ENCODE peak calls at places on chromosomes 16 and 17, in four cellular contexts. One of them, this sample, is unnamed.

GRCh38 chr17:34623856-34624766 is 44.7 kb downstream of the TMEM132E start:
- DNase-seq in effector memory CD4-positive, alpha-beta T cell: no peak
- DNase-seq in heart left ventricle: no peak
- DNase-seq in adrenal gland: no peak
- DNase-seq in this sample: no peak

GRCh38 chr17:50425682-50426471 is at the start of gene ACSF2:
- DNase-seq in adrenal gland: peak; percentile 75
- DNase-seq in heart left ventricle: peak; percentile 87
- DNase-seq in effector memory CD4-positive, alpha-beta T cell: peak; percentile 51
- DNase-seq in this sample: peak; percentile 63

GRCh38 chr17:50637829-50638571 is 3.3 kb downstream of the ABCC3 start:
- DNase-seq in effector memory CD4-positive, alpha-beta T cell: no peak
- DNase-seq in heart left ventricle: no peak
- DNase-seq in adrenal gland: no peak
- DNase-seq in this sample: no peak

GRCh38 chr16:7548796-7549318 is 216.2 kb downstream of the RBFOX1 start:
- DNase-seq in adrenal gland: no peak
- DNase-seq in heart left ventricle: no peak
- DNase-seq in effector memory CD4-positive, alpha-beta T cell: no peak
- DNase-seq in this sample: no peak

GRCh38 chr16:78274771-78275170 is 175.3 kb downstream of the WWOX start:
- DNase-seq in effector memory CD4-positive, alpha-beta T cell: no peak
- DNase-seq in adrenal gland: no peak
- DNase-seq in heart left ventricle: no peak
- DNase-seq in this sample: no peak

GRCh38 chr16:681746-682427 is 1.7 kb downstream of the STUB1 start:
- DNase-seq in heart left ventricle: no peak
- DNase-seq in adrenal gland: peak; percentile 59
- DNase-seq in effector memory CD4-positive, alpha-beta T cell: no peak
- DNase-seq in this sample: no peak

GRCh38 chr16:81446318-81447275 is 2.0 kb downstream of the CMIP start:
- DNase-seq in effector memory CD4-positive, alpha-beta T cell: peak; percentile 9
- DNase-seq in heart left ventricle: peak; percentile 69
- DNase-seq in adrenal gland: peak; percentile 56
- DNase-seq in this sample: peak; percentile 62

GRCh38 chr16:48959204-48959603 is 322.4 kb downstream of the CBLN1 start:
- DNase-seq in adrenal gland: no peak
- DNase-seq in heart left ventricle: no peak
- DNase-seq in effector memory CD4-positive, alpha-beta T cell: no peak
- DNase-seq in this sample: no peak

GRCh38 chr17:7224110-7224509 is 4.4 kb downstream of the ACADVL start:
- DNase-seq in heart left ventricle: peak; percentile 56
- DNase-seq in effector memory CD4-positive, alpha-beta T cell: no peak
- DNase-seq in adrenal gland: peak; percentile 65
- DNase-seq in this sample: no peak

GRCh38 chr16:69329369-69330285 is 761 bp downstream of the PDF start:
- DNase-seq in adrenal gland: peak; percentile 45
- DNase-seq in heart left ventricle: no peak
- DNase-seq in effector memory CD4-positive, alpha-beta T cell: peak; percentile 21
- DNase-seq in this sample: no peak

GRCh38 chr17:6712058-6712853 is 913 bp downstream of the SLC13A5 start:
- DNase-seq in effector memory CD4-positive, alpha-beta T cell: no peak
- DNase-seq in adrenal gland: peak; percentile 22
- DNase-seq in heart left ventricle: no peak
- DNase-seq in this sample: no peak

GRCh38 chr16:8863594-8864424 is 5.0 kb downstream of the CARHSP1 start:
- DNase-seq in effector memory CD4-positive, alpha-beta T cell: no peak
- DNase-seq in adrenal gland: peak; percentile 97
- DNase-seq in heart left ventricle: no peak
- DNase-seq in this sample: no peak

GRCh38 chr17:18858567-18859245 is 775 bp downstream of the PRPSAP2 start:
- DNase-seq in heart left ventricle: no peak
- DNase-seq in effector memory CD4-positive, alpha-beta T cell: no peak
- DNase-seq in adrenal gland: no peak
- DNase-seq in this sample: no peak

GRCh38 chr16:67104061-67104460 is 5.7 kb upstream of the PHAF1 start:
- DNase-seq in effector memory CD4-positive, alpha-beta T cell: no peak
- DNase-seq in heart left ventricle: no peak
- DNase-seq in adrenal gland: peak; percentile 57
- DNase-seq in this sample: no peak

GRCh38 chr16:87895641-87896141 is 26.4 kb upstream of the SLC7A5 start:
- DNase-seq in heart left ventricle: no peak
- DNase-seq in adrenal gland: no peak
- DNase-seq in effector memory CD4-positive, alpha-beta T cell: peak; percentile 23
- DNase-seq in this sample: peak; percentile 26

GRCh38 chr16:3825103-3825502 is 55.4 kb downstream of the CREBBP start:
- DNase-seq in heart left ventricle: no peak
- DNase-seq in effector memory CD4-positive, alpha-beta T cell: no peak
- DNase-seq in adrenal gland: no peak
- DNase-seq in this sample: no peak

GRCh38 chr16:70577256-70577698 is 53.7 kb downstream of the SF3B3 start:
- DNase-seq in effector memory CD4-positive, alpha-beta T cell: no peak
- DNase-seq in adrenal gland: peak; percentile 81
- DNase-seq in heart left ventricle: no peak
- DNase-seq in this sample: no peak

GRCh38 chr16:73166972-73167550 is 119.1 kb upstream of the ZFHX3 start:
- DNase-seq in effector memory CD4-positive, alpha-beta T cell: no peak
- DNase-seq in adrenal gland: no peak
- DNase-seq in heart left ventricle: no peak
- DNase-seq in this sample: no peak

GRCh38 chr17:72887917-72888316 is 204.6 kb downstream of the SLC39A11 start:
- DNase-seq in heart left ventricle: no peak
- DNase-seq in adrenal gland: no peak
- DNase-seq in effector memory CD4-positive, alpha-beta T cell: no peak
- DNase-seq in this sample: no peak

GRCh38 chr17:33642002-33642401 is 348.9 kb upstream of the ASIC2 start:
- DNase-seq in heart left ventricle: no peak
- DNase-seq in adrenal gland: no peak
- DNase-seq in effector memory CD4-positive, alpha-beta T cell: no peak
- DNase-seq in this sample: no peak

GRCh38 chr17:45132569-45133463 is 501 bp upstream of the PLCD3 start:
- DNase-seq in heart left ventricle: peak; percentile 91
- DNase-seq in adrenal gland: peak; percentile 94
- DNase-seq in effector memory CD4-positive, alpha-beta T cell: peak; percentile 41
- DNase-seq in this sample: peak; percentile 81

GRCh38 chr16:27238016-27238587 is 30.5 kb downstream of the NSMCE1 start:
- DNase-seq in heart left ventricle: no peak
- DNase-seq in adrenal gland: peak; percentile 39
- DNase-seq in effector memory CD4-positive, alpha-beta T cell: no peak
- DNase-seq in this sample: peak; percentile 29

GRCh38 chr17:80743181-80743771 is 198.6 kb downstream of the RPTOR start:
- DNase-seq in heart left ventricle: no peak
- DNase-seq in adrenal gland: peak; percentile 79
- DNase-seq in effector memory CD4-positive, alpha-beta T cell: no peak
- DNase-seq in this sample: peak; percentile 30

GRCh38 chr17:75059369-75060345 is 12.6 kb downstream of the KCTD2 start:
- DNase-seq in adrenal gland: no peak
- DNase-seq in heart left ventricle: no peak
- DNase-seq in effector memory CD4-positive, alpha-beta T cell: no peak
- DNase-seq in this sample: no peak

GRCh38 chr16:2162676-2163118 is 7.1 kb downstream of the TRAF7 start:
- DNase-seq in heart left ventricle: no peak
- DNase-seq in effector memory CD4-positive, alpha-beta T cell: no peak
- DNase-seq in adrenal gland: no peak
- DNase-seq in this sample: no peak

GRCh38 chr16:2165861-2166260 is 10.3 kb downstream of the TRAF7 start:
- DNase-seq in effector memory CD4-positive, alpha-beta T cell: no peak
- DNase-seq in adrenal gland: no peak
- DNase-seq in heart left ventricle: no peak
- DNase-seq in this sample: no peak

GRCh38 chr16:2161911-2162310 is 6.3 kb downstream of the TRAF7 start:
- DNase-seq in effector memory CD4-positive, alpha-beta T cell: no peak
- DNase-seq in heart left ventricle: no peak
- DNase-seq in adrenal gland: no peak
- DNase-seq in this sample: no peak

GRCh38 chr16:2160915-2161551 is 5.5 kb downstream of the TRAF7 start:
- DNase-seq in effector memory CD4-positive, alpha-beta T cell: no peak
- DNase-seq in adrenal gland: no peak
- DNase-seq in heart left ventricle: no peak
- DNase-seq in this sample: no peak

DNA sequence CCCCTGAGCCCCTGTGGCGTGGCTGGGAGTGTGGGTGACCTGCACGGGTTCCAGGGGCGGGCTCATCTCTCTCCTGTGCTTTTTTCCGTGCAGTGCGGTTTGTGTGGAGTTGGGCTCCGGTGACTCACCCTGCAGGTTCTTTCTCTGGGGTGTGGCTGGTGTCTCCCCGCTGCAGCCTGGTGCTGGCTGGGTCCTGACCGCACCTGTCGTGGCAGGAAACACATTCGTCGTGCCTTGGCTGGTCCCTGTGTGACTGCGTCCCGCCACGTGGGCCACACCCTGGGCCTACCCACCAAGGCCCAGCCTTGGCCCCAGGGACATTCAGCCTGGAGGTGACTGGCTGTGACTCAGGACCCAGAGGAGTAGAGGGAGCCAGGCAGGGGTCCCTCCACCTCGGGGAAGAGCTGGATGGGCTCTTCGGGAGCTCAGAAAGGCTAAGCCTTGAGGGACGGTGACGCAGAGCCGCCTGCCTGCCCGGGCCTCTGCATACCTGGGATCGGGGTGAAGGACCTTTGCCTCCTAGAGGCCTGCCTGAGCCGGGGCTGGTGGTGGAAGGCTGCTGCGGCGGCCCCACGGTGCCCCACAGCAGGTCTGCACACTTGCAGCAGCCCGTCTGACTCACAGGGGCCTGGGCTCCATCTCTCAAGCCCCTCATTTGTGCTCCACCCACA is 7.8 kb downstream of the TRAF7 start:
- DNase-seq in adrenal gland: no peak
- DNase-seq in effector memory CD4-positive, alpha-beta T cell: no peak
- DNase-seq in heart left ventricle: no peak
- DNase-seq in this sample: peak; percentile 29
- H3K27ac ChIP-seq in adrenal gland: peak overlapping the region; percentile 12
- H3K27ac ChIP-seq in effector memory CD4-positive, alpha-beta T cell: peak overlapping the region; percentile 37
- H3K27ac ChIP-seq in heart left ventricle: no peak overlapping the region
- H3K27ac ChIP-seq in this sample: no peak overlapping the region

GRCh38 chr17:76544916-76545365 is 5.1 kb downstream of the PRCD start:
- DNase-seq in effector memory CD4-positive, alpha-beta T cell: no peak
- DNase-seq in adrenal gland: no peak
- DNase-seq in heart left ventricle: no peak
- DNase-seq in this sample: no peak
- H3K27ac ChIP-seq in effector memory CD4-positive, alpha-beta T cell: no peak overlapping the region
- H3K27ac ChIP-seq in adrenal gland: peak overlapping the region; percentile 71
- H3K27ac ChIP-seq in heart left ventricle: peak overlapping the region; percentile 69
- H3K27ac ChIP-seq in this sample: no peak overlapping the region

GRCh38 chr17:65099941-65100315 is 37.2 kb upstream of the RGS9 start:
- DNase-seq in effector memory CD4-positive, alpha-beta T cell: peak; percentile 53
- DNase-seq in adrenal gland: no peak
- DNase-seq in heart left ventricle: peak; percentile 70
- DNase-seq in this sample: peak; percentile 79
- H3K27ac ChIP-seq in effector memory CD4-positive, alpha-beta T cell: peak overlapping the region; percentile 61
- H3K27ac ChIP-seq in adrenal gland: peak overlapping the region; percentile 76
- H3K27ac ChIP-seq in heart left ventricle: peak overlapping the region; percentile 76
- H3K27ac ChIP-seq in this sample: peak overlapping the region; percentile 61

GRCh38 chr17:82064433-82065192 is 991 bp downstream of the DUS1L start:
- DNase-seq in heart left ventricle: peak; percentile 61
- DNase-seq in effector memory CD4-positive, alpha-beta T cell: no peak
- DNase-seq in adrenal gland: no peak
- DNase-seq in this sample: no peak
- H3K27ac ChIP-seq in heart left ventricle: peak overlapping the region; percentile 84
- H3K27ac ChIP-seq in effector memory CD4-positive, alpha-beta T cell: peak overlapping the region; percentile 61
- H3K27ac ChIP-seq in adrenal gland: no peak overlapping the region
- H3K27ac ChIP-seq in this sample: peak overlapping the region; percentile 63

GRCh38 chr16:19115148-19116021 is 1.6 kb downstream of the ITPRIPL2 start:
- DNase-seq in effector memory CD4-positive, alpha-beta T cell: no peak
- DNase-seq in adrenal gland: no peak
- DNase-seq in heart left ventricle: peak; percentile 69
- DNase-seq in this sample: no peak

GRCh38 chr16:19118938-19119431 is 5.2 kb downstream of the ITPRIPL2 start:
- DNase-seq in effector memory CD4-positive, alpha-beta T cell: no peak
- DNase-seq in heart left ventricle: no peak
- DNase-seq in adrenal gland: peak; percentile 73
- DNase-seq in this sample: no peak

GRCh38 chr16:19123535-19124178 is 9.9 kb downstream of the ITPRIPL2 start:
- DNase-seq in adrenal gland: peak; percentile 76
- DNase-seq in effector memory CD4-positive, alpha-beta T cell: no peak
- DNase-seq in heart left ventricle: peak; percentile 56
- DNase-seq in this sample: no peak

GRCh38 chr16:19116711-19117449 is 3.1 kb downstream of the ITPRIPL2 start:
- DNase-seq in effector memory CD4-positive, alpha-beta T cell: no peak
- DNase-seq in heart left ventricle: no peak
- DNase-seq in adrenal gland: peak; percentile 37
- DNase-seq in this sample: no peak

GRCh38 chr16:19119564-19119963 is 5.8 kb downstream of the ITPRIPL2 start:
- DNase-seq in effector memory CD4-positive, alpha-beta T cell: no peak
- DNase-seq in heart left ventricle: no peak
- DNase-seq in adrenal gland: no peak
- DNase-seq in this sample: no peak
- H3K27ac ChIP-seq in effector memory CD4-positive, alpha-beta T cell: no peak overlapping the region
- H3K27ac ChIP-seq in heart left ventricle: peak overlapping the region; percentile 96
- H3K27ac ChIP-seq in adrenal gland: peak overlapping the region; percentile 95
- H3K27ac ChIP-seq in this sample: no peak overlapping the region